ENCODE peak calls at places on chromosomes 12 and 14, in nine cellular contexts. Z, U, M, Y, P, N, K, D and Q are unnamed samples.

GRCh38 chr14:80781968-80782367 is 159.6 kb downstream of the CEP128 start:
- DNase-seq in Z (no peak), U (no peak), M (no peak), Y (no peak), P (no peak), N (no peak), K (no peak), D (no peak), Q (no peak)

GRCh38 chr12:103423061-103423473 is 72.7 kb downstream of the C12orf42 start:
- DNase-seq in Z (no peak), U (no peak), M (no peak), Y (no peak), P (no peak), N (no peak), K (no peak), D (no peak), Q (no peak)

GRCh38 chr12:43120189-43120588 is 431.8 kb downstream of the ADAMTS20 start:
- DNase-seq in Z (no peak), U (no peak), M (no peak), Y (no peak), P (no peak), N (no peak), K (no peak), D (no peak), Q (no peak)

GRCh38 chr12:108218911-108219310 is 89.8 kb downstream of the WSCD2 start:
- DNase-seq in Z (no peak), U (no peak), M (no peak), Y (no peak), P (no peak), N (no peak), K (no peak), D (no peak), Q (no peak)

GRCh38 chr12:73361156-73361866 is 1089.1 kb downstream of the TRHDE start:
- DNase-seq in Z (no peak), U (no peak), M (no peak), Y (no peak), P (no peak), N (no peak), K (no peak), D (no peak), Q (no peak)

GRCh38 chr14:77761205-77761931 is 412 bp upstream of the SNW1 start:
- DNase-seq in Z (no peak), U (peak), M (no peak), Y (no peak), P (peak), N (peak), K (no peak), D (no peak), Q (peak)

GRCh38 chr14:32607399-32607798 is 278.3 kb downstream of the AKAP6 start:
- DNase-seq in Z (no peak), U (no peak), M (no peak), Y (no peak), P (no peak), N (no peak), K (no peak), D (no peak), Q (no peak)

GRCh38 chr14:26897186-26897585 is 299.4 kb upstream of the NOVA1 start:
- DNase-seq in Z (no peak), U (no peak), M (no peak), Y (no peak), P (no peak), N (no peak), K (no peak), D (no peak), Q (no peak)